ENCODE peak calls at places on chromosomes 4 and X, in six cellular contexts. One of them, this sample, is unnamed.

GRCh38 chrX:118519411-118520205 is 24.0 kb downstream of the DOCK11 start:
- DNase-seq in ascending aorta: no peak
- DNase-seq in NCI-H146: no peak
- DNase-seq in retina: no peak
- DNase-seq in H54: no peak
- DNase-seq in activated naive CD4-positive, alpha-beta T cell treated with anti-CD3 and anti-CD28 coated beads, Interleukin-2, amount 50 U/mL, for 16 hours: no peak
- DNase-seq in this sample: no peak

GRCh38 chrX:119617511-119618164 is 11.4 kb upstream of the NKRF start:
- DNase-seq in ascending aorta: no peak
- DNase-seq in NCI-H146: no peak
- DNase-seq in retina: no peak
- DNase-seq in H54: no peak
- DNase-seq in activated naive CD4-positive, alpha-beta T cell treated with anti-CD3 and anti-CD28 coated beads, Interleukin-2, amount 50 U/mL, for 16 hours: no peak
- DNase-seq in this sample: no peak

GRCh38 chr4:130559268-130559667 is 1463.3 kb downstream of the C4orf33 start:
- DNase-seq in ascending aorta: no peak
- DNase-seq in NCI-H146: no peak
- DNase-seq in retina: no peak
- DNase-seq in H54: no peak
- DNase-seq in activated naive CD4-positive, alpha-beta T cell treated with anti-CD3 and anti-CD28 coated beads, Interleukin-2, amount 50 U/mL, for 16 hours: no peak
- DNase-seq in this sample: no peak

GRCh38 chr4:89316187-89316586 is 8.6 kb upstream of the GPRIN3 start:
- DNase-seq in ascending aorta: no peak
- DNase-seq in NCI-H146: no peak
- DNase-seq in retina: no peak
- DNase-seq in H54: no peak
- DNase-seq in activated naive CD4-positive, alpha-beta T cell treated with anti-CD3 and anti-CD28 coated beads, Interleukin-2, amount 50 U/mL, for 16 hours: no peak
- DNase-seq in this sample: peak

GRCh38 chrX:134544614-134545255 is 84.8 kb downstream of the HPRT1 start:
- DNase-seq in ascending aorta: no peak
- DNase-seq in NCI-H146: no peak
- DNase-seq in retina: peak
- DNase-seq in H54: no peak
- DNase-seq in activated naive CD4-positive, alpha-beta T cell treated with anti-CD3 and anti-CD28 coated beads, Interleukin-2, amount 50 U/mL, for 16 hours: no peak
- DNase-seq in this sample: no peak

GRCh38 chrX:13078739-13079444 is 34.5 kb upstream of the FAM9C start:
- DNase-seq in ascending aorta: peak
- DNase-seq in NCI-H146: peak
- DNase-seq in retina: peak
- DNase-seq in H54: no peak
- DNase-seq in activated naive CD4-positive, alpha-beta T cell treated with anti-CD3 and anti-CD28 coated beads, Interleukin-2, amount 50 U/mL, for 16 hours: no peak
- DNase-seq in this sample: peak

GRCh38 chr4:118280501-118281218 is 72.1 kb downstream of the PRSS12 start:
- DNase-seq in ascending aorta: no peak
- DNase-seq in NCI-H146: peak
- DNase-seq in retina: peak
- DNase-seq in H54: no peak
- DNase-seq in activated naive CD4-positive, alpha-beta T cell treated with anti-CD3 and anti-CD28 coated beads, Interleukin-2, amount 50 U/mL, for 16 hours: no peak
- DNase-seq in this sample: peak

GRCh38 chr4:37715889-37716402 is 29.8 kb upstream of the RELL1 start:
- DNase-seq in ascending aorta: no peak
- DNase-seq in NCI-H146: no peak
- DNase-seq in retina: no peak
- DNase-seq in H54: no peak
- DNase-seq in activated naive CD4-positive, alpha-beta T cell treated with anti-CD3 and anti-CD28 coated beads, Interleukin-2, amount 50 U/mL, for 16 hours: no peak
- DNase-seq in this sample: peak

GRCh38 chrX:39946822-39947221 is 150.9 kb downstream of the BCOR start:
- DNase-seq in ascending aorta: no peak
- DNase-seq in NCI-H146: no peak
- DNase-seq in retina: no peak
- DNase-seq in H54: peak
- DNase-seq in activated naive CD4-positive, alpha-beta T cell treated with anti-CD3 and anti-CD28 coated beads, Interleukin-2, amount 50 U/mL, for 16 hours: no peak
- DNase-seq in this sample: peak

GRCh38 chr4:169307581-169307980 is 36.8 kb upstream of the SH3RF1 start:
- DNase-seq in ascending aorta: no peak
- DNase-seq in NCI-H146: no peak
- DNase-seq in retina: no peak
- DNase-seq in H54: no peak
- DNase-seq in activated naive CD4-positive, alpha-beta T cell treated with anti-CD3 and anti-CD28 coated beads, Interleukin-2, amount 50 U/mL, for 16 hours: no peak
- DNase-seq in this sample: no peak

GRCh38 chr4:122341906-122342305 is 36.9 kb upstream of the ADAD1 start:
- DNase-seq in ascending aorta: no peak
- DNase-seq in NCI-H146: no peak
- DNase-seq in retina: no peak
- DNase-seq in H54: peak
- DNase-seq in activated naive CD4-positive, alpha-beta T cell treated with anti-CD3 and anti-CD28 coated beads, Interleukin-2, amount 50 U/mL, for 16 hours: no peak
- DNase-seq in this sample: no peak

GRCh38 chrX:116267511-116268040 is 97.0 kb downstream of the AGTR2 start:
- DNase-seq in ascending aorta: no peak
- DNase-seq in NCI-H146: no peak
- DNase-seq in retina: no peak
- DNase-seq in H54: no peak
- DNase-seq in activated naive CD4-positive, alpha-beta T cell treated with anti-CD3 and anti-CD28 coated beads, Interleukin-2, amount 50 U/mL, for 16 hours: no peak
- DNase-seq in this sample: no peak

GRCh38 chr4:76703123-76703490 is 194.8 kb downstream of the SOWAHB start:
- DNase-seq in ascending aorta: no peak
- DNase-seq in NCI-H146: peak
- DNase-seq in retina: no peak
- DNase-seq in H54: no peak
- DNase-seq in activated naive CD4-positive, alpha-beta T cell treated with anti-CD3 and anti-CD28 coated beads, Interleukin-2, amount 50 U/mL, for 16 hours: no peak
- DNase-seq in this sample: no peak

GRCh38 chr4:165502919-165503907 is 124.4 kb downstream of the CPE start:
- DNase-seq in ascending aorta: no peak
- DNase-seq in NCI-H146: no peak
- DNase-seq in retina: no peak
- DNase-seq in H54: no peak
- DNase-seq in activated naive CD4-positive, alpha-beta T cell treated with anti-CD3 and anti-CD28 coated beads, Interleukin-2, amount 50 U/mL, for 16 hours: no peak
- DNase-seq in this sample: peak

GRCh38 chrX:115906276-115906675 is 264.3 kb upstream of the AGTR2 start:
- DNase-seq in ascending aorta: no peak
- DNase-seq in NCI-H146: no peak
- DNase-seq in retina: no peak
- DNase-seq in H54: no peak
- DNase-seq in activated naive CD4-positive, alpha-beta T cell treated with anti-CD3 and anti-CD28 coated beads, Interleukin-2, amount 50 U/mL, for 16 hours: no peak
- DNase-seq in this sample: no peak

GRCh38 chr4:86421461-86421860 is 61.6 kb upstream of the MAPK10 start:
- DNase-seq in ascending aorta: no peak
- DNase-seq in NCI-H146: no peak
- DNase-seq in retina: no peak
- DNase-seq in H54: no peak
- DNase-seq in activated naive CD4-positive, alpha-beta T cell treated with anti-CD3 and anti-CD28 coated beads, Interleukin-2, amount 50 U/mL, for 16 hours: no peak
- DNase-seq in this sample: no peak

This sample was measured in endothelial cell of umbilical vein.